ENCODE peak calls at places on chromosomes 5 and 9, in eight cellular contexts. X, K, I, H, G, Q, B and L are unnamed samples.

GRCh38 chr5:154575869-154576806 is 98.1 kb upstream of the HAND1 start:
- DNase-seq in X (no peak), K (no peak), I (no peak), H (no peak), G (no peak), Q (no peak), B (no peak), L (no peak)

GRCh38 chr5:72451771-72452505 is 55.3 kb downstream of the ZNF366 start:
- DNase-seq in X (peak; percentile 85), K (peak; percentile 93), I (peak; percentile 85), H (peak; percentile 83), G (no peak), Q (peak; percentile 84), B (peak; percentile 47), L (no peak)

GRCh38 chr9:89179920-89180667 is 1.5 kb upstream of the SHC3 start:
- DNase-seq in X (peak; percentile 92), K (peak; percentile 97), I (peak; percentile 83), H (peak; percentile 90), G (peak; percentile 42), Q (peak; percentile 96), B (peak; percentile 95), L (peak; percentile 87)

GRCh38 chr5:40904205-40904993 is 4.9 kb upstream of the C7 start:
- DNase-seq in X (peak; percentile 67), K (peak; percentile 67), I (no peak), H (peak; percentile 59), G (peak; percentile 4), Q (peak; percentile 81), B (peak; percentile 66), L (peak; percentile 56)

GRCh38 chr5:53426878-53427277 is 53.6 kb upstream of the FST start:
- DNase-seq in X (no peak), K (no peak), I (no peak), H (no peak), G (no peak), Q (no peak), B (no peak), L (no peak)

GRCh38 chr5:181176258-181176952 is 28.6 kb downstream of the TRIM7 start:
- DNase-seq in X (no peak), K (no peak), I (no peak), H (no peak), G (no peak), Q (no peak), B (no peak), L (no peak)

GRCh38 chr9:2817987-2818386 is 25.9 kb downstream of the PUM3 start:
- DNase-seq in X (no peak), K (peak; percentile 18), I (no peak), H (peak; percentile 61), G (no peak), Q (no peak), B (no peak), L (no peak)

GRCh38 chr5:159819671-159820411 is 96.4 kb upstream of the ADRA1B start:
- DNase-seq in X (peak; percentile 76), K (peak; percentile 83), I (no peak), H (no peak), G (no peak), Q (no peak), B (no peak), L (no peak)

GRCh38 chr5:171714851-171715250 is 70.8 kb upstream of the SMIM23 start:
- DNase-seq in X (no peak), K (no peak), I (no peak), H (no peak), G (no peak), Q (no peak), B (no peak), L (no peak)

GRCh38 chr9:21856301-21857094 is 54.1 kb downstream of the MTAP start:
- DNase-seq in X (no peak), K (peak; percentile 88), I (no peak), H (peak; percentile 66), G (no peak), Q (no peak), B (no peak), L (no peak)

GRCh38 chr5:62448528-62448927 is 36.0 kb downstream of the IPO11 start:
- DNase-seq in X (no peak), K (no peak), I (no peak), H (no peak), G (no peak), Q (no peak), B (no peak), L (no peak)

GRCh38 chr9:89969156-89969566 is 364.3 kb downstream of the GADD45G start:
- DNase-seq in X (no peak), K (no peak), I (no peak), H (no peak), G (no peak), Q (no peak), B (no peak), L (no peak)

GRCh38 chr9:86854898-86855523 is 92.3 kb downstream of the GAS1 start:
- DNase-seq in X (no peak), K (peak; percentile 98), I (no peak), H (peak; percentile 88), G (no peak), Q (peak; percentile 89), B (peak; percentile 67), L (peak; percentile 44)

GRCh38 chr9:121612511-121612998 is 38.9 kb upstream of the DAB2IP start:
- DNase-seq in X (no peak), K (no peak), I (no peak), H (no peak), G (no peak), Q (no peak), B (no peak), L (no peak)

GRCh38 chr5:56060276-56061110 is 65.7 kb upstream of the IL6ST start:
- DNase-seq in X (no peak), K (no peak), I (no peak), H (no peak), G (no peak), Q (no peak), B (no peak), L (no peak)

GRCh38 chr5:154683101-154683757 is 71.9 kb upstream of the LARP1 start:
- DNase-seq in X (no peak), K (no peak), I (no peak), H (no peak), G (no peak), Q (no peak), B (no peak), L (no peak)

GRCh38 chr9:78363221-78363620 is 66.3 kb downstream of the PSAT1 start:
- DNase-seq in X (no peak), K (peak; percentile 85), I (no peak), H (no peak), G (no peak), Q (no peak), B (no peak), L (no peak)